ENCODE peak calls at places on chromosomes 5 and 9, in seven cellular contexts. U, V, A, K, R, Q and P are unnamed samples.

GRCh38 chr5:72185717-72186388 is 78.6 kb downstream of the MAP1B start:
- DNase-seq in U (no peak), V (no peak), A (no peak), K (no peak), R (no peak), Q (peak), P (no peak)

GRCh38 chr9:76717611-76718010 is 46.6 kb upstream of the PCA3 start:
- DNase-seq in U (no peak), V (no peak), A (no peak), K (no peak), R (no peak), Q (peak), P (no peak)

GRCh38 chr9:36142510-36143161 is 6.1 kb downstream of the GLIPR2 start:
- DNase-seq in U (no peak), V (no peak), A (no peak), K (no peak), R (peak), Q (no peak), P (no peak)

GRCh38 chr9:128846680-128847030 is 17.1 kb upstream of the SPOUT1 start:
- DNase-seq in U (no peak), V (no peak), A (no peak), K (no peak), R (no peak), Q (no peak), P (no peak)

GRCh38 chr5:179306191-179307005 is 38.9 kb downstream of the ADAMTS2 start:
- DNase-seq in U (no peak), V (no peak), A (no peak), K (no peak), R (no peak), Q (no peak), P (no peak)

GRCh38 chr5:73918791-73919221 is 292.8 kb downstream of the ARHGEF28 start:
- DNase-seq in U (no peak), V (no peak), A (no peak), K (no peak), R (no peak), Q (peak), P (no peak)

GRCh38 chr9:124541824-124542223 is 34.6 kb upstream of the NR5A1 start:
- DNase-seq in U (no peak), V (no peak), A (no peak), K (no peak), R (no peak), Q (no peak), P (no peak)

GRCh38 chr9:71766663-71767062 is 1.6 kb downstream of the CEMIP2 start:
- DNase-seq in U (no peak), V (no peak), A (no peak), K (peak), R (no peak), Q (no peak), P (peak)